ENCODE peak calls at places on chromosomes 7 and 10, in ten cellular contexts. X is amniotic stem cell; G is effector CD4-positive, alpha-beta T cell; Z is H54; P is HS-27A; F is mammary epithelial cell; N is dermis microvascular lymphatic vessel endothelial cell; I is activated T-helper 1 cell treated with anti-CD3 and anti-CD28 coated beads, Interleukin-12 subunit alpha, Interleukin-12 subunit beta, Interleukin-2, Interleukin-4 antibody, amounts not matched to agents 30 ng/mL and 10 ng/mL and 1 ng/mL, durations not matched to agents 14 hours and 24 hours and 36 hours; H is IMR-90; L is A549. B is an unnamed sample.

GRCh38 chr10:63268139-63268797 is 135.1 kb downstream of the NRBF2 start:
- DNase-seq in F (no peak), I (no peak), L (peak), X (no peak), G (no peak), H (peak), P (no peak), N (peak), Z (no peak), B (peak)

GRCh38 chr10:89793649-89794254 is 92.4 kb downstream of the KIF20B start:
- DNase-seq in I (no peak), Z (peak), G (peak), L (peak), P (peak), N (peak), X (peak), H (peak), F (peak), B (peak)

GRCh38 chr7:47253650-47254080 is 328.2 kb downstream of the TNS3 start:
- DNase-seq in G (no peak), P (no peak), X (no peak), F (peak), L (peak), Z (peak), N (peak), I (no peak), H (peak), B (peak)

GRCh38 chr7:70630647-70631457 is 501.1 kb upstream of the GALNT17 start:
- DNase-seq in L (no peak), Z (no peak), N (no peak), X (no peak), G (no peak), I (no peak), F (no peak), H (peak), P (no peak), B (peak)

GRCh38 chr10:121418126-121418777 is 180.0 kb downstream of the FGFR2 start:
- DNase-seq in Z (no peak), X (no peak), F (peak), P (no peak), H (no peak), N (no peak), L (no peak), I (no peak), G (no peak), B (peak)

GRCh38 chr7:12623885-12624498 is 53.5 kb downstream of the SCIN start:
- DNase-seq in I (no peak), H (peak), N (peak), P (no peak), Z (no peak), G (no peak), F (peak), L (peak), X (no peak), B (peak)

GRCh38 chr7:129607471-129608120 is 3.9 kb upstream of the NRF1 start:
- DNase-seq in H (no peak), Z (peak), F (peak), N (peak), I (peak), X (no peak), L (peak), G (peak), P (no peak), B (peak)

GRCh38 chr10:85420501-85421191 is 945.9 kb downstream of the GRID1 start:
- DNase-seq in G (no peak), H (no peak), I (no peak), P (no peak), Z (no peak), L (no peak), X (no peak), F (no peak), N (no peak), B (no peak)

GRCh38 chr10:94129393-94130130 is 135.8 kb downstream of the PLCE1 start:
- DNase-seq in H (peak), P (no peak), I (no peak), Z (peak), L (peak), G (no peak), N (no peak), X (peak), F (no peak), B (peak)

B was measured in fibroblast of mammary gland.